ENCODE peak calls at places on chromosomes 3 and 15, in eight cellular contexts. T, B, C, S, Y, O, Q and H are unnamed samples.

GRCh38 chr15:66780172-66780972 is 78.3 kb downstream of the SMAD6 start:
- DNase-seq in O (no peak), T (peak), S (peak), Q (peak), B (peak), Y (peak), C (no peak), H (no peak)

GRCh38 chr15:64651573-64652260 is 123.7 kb downstream of the RBPMS2 start:
- DNase-seq in T (peak), Q (no peak), S (peak), B (no peak), C (no peak), Y (peak), O (peak), H (no peak)

GRCh38 chr15:65985387-65985786 is 116.1 kb downstream of the RAB11A start:
- DNase-seq in O (no peak), Y (no peak), C (no peak), Q (no peak), B (no peak), S (no peak), T (no peak), H (no peak)

GRCh38 chr3:152260529-152260928 is 8.2 kb upstream of the MBNL1 start:
- DNase-seq in S (no peak), Q (no peak), C (no peak), T (no peak), O (no peak), B (no peak), Y (no peak), H (no peak)

GRCh38 chr3:67245545-67245944 is 247.4 kb downstream of the KBTBD8 start:
- DNase-seq in T (no peak), B (no peak), Y (no peak), Q (no peak), S (no peak), O (no peak), C (no peak), H (no peak)

GRCh38 chr3:77328631-77329030 is 288.7 kb downstream of the ROBO2 start:
- DNase-seq in Q (no peak), C (no peak), B (peak), S (peak), Y (no peak), O (no peak), T (no peak), H (no peak)

GRCh38 chr3:153232737-153233330 is 70.8 kb downstream of the RAP2B start:
- DNase-seq in B (peak), Y (no peak), C (no peak), T (no peak), O (no peak), S (peak), Q (no peak), H (no peak)

GRCh38 chr15:22262613-22263020 is 182.3 kb downstream of the OR4M2 start:
- DNase-seq in Q (no peak), O (no peak), C (no peak), B (no peak), Y (peak), S (no peak), T (peak), H (no peak)

GRCh38 chr15:78054971-78055370 is 22.5 kb downstream of the TBC1D2B start:
- DNase-seq in Y (no peak), T (peak), B (no peak), O (no peak), S (no peak), Q (no peak), C (no peak), H (no peak)

GRCh38 chr3:14371573-14372474 is 30.6 kb upstream of the SLC6A6 start:
- DNase-seq in S (peak), Q (peak), T (peak), B (peak), O (no peak), Y (no peak), C (peak), H (no peak)

GRCh38 chr3:64331605-64332004 is 106.3 kb upstream of the PRICKLE2 start:
- DNase-seq in S (no peak), C (no peak), O (no peak), T (no peak), B (no peak), Q (no peak), Y (no peak), H (no peak)

GRCh38 chr3:46974421-46975227 is 1.9 kb downstream of the CCDC12 start:
- DNase-seq in S (no peak), Y (peak), C (no peak), B (no peak), O (no peak), Q (no peak), T (no peak), H (no peak)

GRCh38 chr3:196177967-196178366 is 33.2 kb downstream of the ZDHHC19 start:
- DNase-seq in T (peak), C (no peak), Q (no peak), Y (no peak), O (no peak), S (no peak), B (no peak), H (no peak)

GRCh38 chr3:73175698-73176097 is 114.2 kb downstream of the EBLN2 start:
- DNase-seq in Q (no peak), C (no peak), Y (no peak), T (no peak), S (no peak), B (no peak), O (no peak), H (no peak)

GRCh38 chr3:25532763-25533162 is 104.7 kb downstream of the RARB start:
- DNase-seq in Q (no peak), B (no peak), Y (peak), T (no peak), O (peak), S (peak), C (no peak), H (no peak)

GRCh38 chr3:73625124-73625665 is 454 bp upstream of the PDZRN3 start:
- DNase-seq in B (peak), T (no peak), S (peak), O (peak), Q (no peak), Y (no peak), C (peak), H (peak)

GRCh38 chr3:15405448-15406050 is 21.8 kb downstream of the METTL6 start:
- DNase-seq in B (peak), Y (peak), O (no peak), Q (peak), S (peak), T (no peak), C (no peak), H (peak)

GRCh38 chr3:152276688-152277087 is 8.0 kb downstream of the MBNL1 start:
- DNase-seq in Y (no peak), T (no peak), Q (no peak), C (no peak), B (no peak), O (no peak), S (no peak), H (no peak)

GRCh38 chr3:29899011-29899410 is 618.1 kb downstream of the RBMS3 start:
- DNase-seq in Q (no peak), B (no peak), T (no peak), S (no peak), O (no peak), C (no peak), Y (no peak), H (no peak)

GRCh38 chr15:31272558-31273257 is 53.9 kb upstream of the KLF13 start:
- DNase-seq in Q (no peak), O (peak), C (no peak), Y (no peak), T (peak), B (no peak), S (no peak), H (no peak)

GRCh38 chr15:81117581-81117980 is 16.5 kb upstream of the CFAP161 start:
- DNase-seq in S (no peak), Q (no peak), B (no peak), C (no peak), O (no peak), T (no peak), Y (no peak), H (no peak)

GRCh38 chr3:142987080-142987700 is 14.2 kb upstream of the U2SURP start:
- DNase-seq in S (peak), C (no peak), Q (no peak), T (no peak), O (no peak), B (peak), Y (peak), H (no peak)

GRCh38 chr3:47961815-47962606 is 54.2 kb downstream of the MAP4 start:
- DNase-seq in T (no peak), O (no peak), B (peak), C (no peak), S (peak), Q (no peak), Y (peak), H (no peak)

GRCh38 chr3:98359993-98360675 is 6.5 kb downstream of the OR5K4 start:
- DNase-seq in Y (peak), T (no peak), S (peak), Q (no peak), B (peak), C (no peak), O (no peak), H (no peak)

GRCh38 chr3:193798097-193798496 is 205.1 kb downstream of the OPA1 start:
- DNase-seq in C (no peak), B (no peak), Q (no peak), T (no peak), Y (no peak), O (no peak), S (no peak), H (no peak)

GRCh38 chr3:123605789-123606234 is 21.0 kb upstream of the HACD2 start:
- DNase-seq in T (peak), Y (peak), S (no peak), C (no peak), B (peak), Q (no peak), O (peak), H (no peak)

GRCh38 chr3:15800780-15801179 is 3.0 kb upstream of the ANKRD28 start:
- DNase-seq in O (no peak), S (no peak), T (no peak), B (no peak), Y (no peak), C (no peak), Q (no peak), H (no peak)

GRCh38 chr3:184183679-184184078 is 2.3 kb upstream of the ABCF3 start:
- DNase-seq in T (no peak), O (no peak), Y (no peak), Q (no peak), C (no peak), S (no peak), B (no peak), H (no peak)

GRCh38 chr3:157534725-157535161 is 31.5 kb upstream of the VEPH1 start:
- DNase-seq in S (no peak), O (no peak), C (no peak), B (no peak), Y (no peak), T (no peak), Q (no peak), H (no peak)

GRCh38 chr3:132164469-132165092 is 129.8 kb upstream of the CPNE4 start:
- DNase-seq in Y (no peak), O (no peak), C (no peak), Q (no peak), B (no peak), T (peak), S (peak), H (no peak)

GRCh38 chr15:57445872-57446271 is 69.6 kb downstream of the CGNL1 start:
- DNase-seq in T (no peak), Q (no peak), B (no peak), S (peak), O (no peak), C (no peak), Y (no peak), H (no peak)

GRCh38 chr3:134372405-134373277 is 1.6 kb downstream of the AMOTL2 start:
- DNase-seq in Q (no peak), B (peak), Y (no peak), S (no peak), C (no peak), T (no peak), O (no peak), H (no peak)

GRCh38 chr3:10344147-10344943 is 23.4 kb upstream of the SEC13 start:
- DNase-seq in T (no peak), C (peak), O (peak), S (peak), B (peak), Y (peak), Q (no peak), H (peak)

GRCh38 chr3:155325263-155325835 is 31.9 kb upstream of the STRIT1 start:
- DNase-seq in T (no peak), C (no peak), O (peak), B (no peak), Q (no peak), Y (no peak), S (peak), H (no peak)

GRCh38 chr3:36663666-36664291 is 100.6 kb downstream of the DCLK3 start:
- DNase-seq in B (peak), O (no peak), Q (peak), S (peak), C (no peak), T (no peak), Y (no peak), H (no peak)

GRCh38 chr15:36370051-36370734 is 209.2 kb upstream of the CDIN1 start:
- DNase-seq in T (no peak), B (no peak), Y (no peak), S (no peak), C (no peak), Q (no peak), O (no peak), H (no peak)

GRCh38 chr3:9704343-9705322 is 1.0 kb downstream of the CPNE9 start:
- DNase-seq in C (peak), S (peak), T (no peak), Y (no peak), B (no peak), Q (no peak), O (peak), H (peak)

GRCh38 chr3:179260949-179261765 is 10.2 kb upstream of the KCNMB3 start:
- DNase-seq in T (peak), Q (peak), Y (no peak), S (peak), C (peak), O (peak), B (peak), H (peak)

GRCh38 chr3:11569156-11569741 is 74.5 kb downstream of the VGLL4 start:
- DNase-seq in B (no peak), Y (no peak), T (peak), Q (no peak), O (no peak), C (no peak), S (no peak), H (no peak)

GRCh38 chr15:55823699-55824098 is 80.7 kb upstream of the PRTG start:
- DNase-seq in T (no peak), Y (no peak), B (peak), S (peak), Q (no peak), C (no peak), O (no peak), H (no peak)

GRCh38 chr15:55823191-55823670 is 80.3 kb upstream of the PRTG start:
- DNase-seq in B (peak), S (peak), C (no peak), Q (no peak), Y (no peak), O (no peak), T (no peak), H (no peak)

GRCh38 chr15:55827965-55828364 is 85.0 kb upstream of the PRTG start:
- DNase-seq in O (no peak), Y (no peak), Q (no peak), T (no peak), C (no peak), S (no peak), B (no peak), H (no peak)

GRCh38 chr15:55827204-55827603 is 84.3 kb upstream of the PRTG start:
- DNase-seq in B (no peak), S (no peak), O (no peak), C (no peak), Y (no peak), Q (no peak), T (no peak), H (no peak)

GRCh38 chr15:55824857-55825613 is 82.1 kb upstream of the PRTG start:
- DNase-seq in Y (no peak), C (no peak), Q (no peak), O (no peak), S (no peak), B (no peak), T (no peak), H (no peak)
- TF ChIP-seq CTCF in Y (no peak), C (no peak), Q (no peak), O (peak), S (no peak), B (no peak), T (no peak), H (no peak)

DNA sequence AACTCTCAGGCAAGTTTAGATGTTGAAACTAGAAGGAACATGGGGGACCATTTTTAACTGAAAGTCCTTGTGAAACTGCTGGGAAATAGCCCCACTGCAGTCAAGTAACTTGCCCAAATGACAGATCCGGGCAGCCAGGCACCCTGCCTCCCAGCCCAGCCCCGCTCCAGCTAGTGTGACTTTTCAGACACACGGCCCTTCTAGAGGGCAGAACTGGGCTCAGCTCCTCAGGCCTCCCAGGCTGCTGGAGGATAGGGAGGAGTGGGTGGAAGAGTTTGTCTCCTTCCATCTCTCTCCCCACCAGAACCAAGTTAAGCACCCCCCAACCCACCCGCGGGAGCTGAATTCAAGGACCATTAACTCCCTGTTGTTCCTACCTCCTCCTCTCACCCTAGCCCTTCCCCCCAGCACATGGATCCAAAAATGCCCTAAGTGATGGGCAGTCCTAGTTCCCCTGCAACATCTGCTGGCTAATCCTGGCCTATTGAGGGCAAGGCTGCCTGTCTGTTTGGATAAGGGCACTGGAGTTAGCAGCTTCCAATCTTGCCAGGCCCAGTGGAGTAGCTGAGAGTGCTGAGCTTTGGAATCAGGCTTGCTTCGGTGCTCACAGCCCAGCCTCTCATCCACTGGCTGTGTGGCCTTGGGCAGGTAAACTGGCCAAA is 3.0 kb downstream of the CCDC33 start:
- DNase-seq in O (no peak), Q (no peak), Y (no peak), T (no peak), S (no peak), B (no peak), C (no peak), H (no peak)
- TF ChIP-seq CTCF in O (no peak), Q (no peak), Y (no peak), T (no peak), S (no peak), B (no peak), C (no peak), H (no peak)

DNA sequence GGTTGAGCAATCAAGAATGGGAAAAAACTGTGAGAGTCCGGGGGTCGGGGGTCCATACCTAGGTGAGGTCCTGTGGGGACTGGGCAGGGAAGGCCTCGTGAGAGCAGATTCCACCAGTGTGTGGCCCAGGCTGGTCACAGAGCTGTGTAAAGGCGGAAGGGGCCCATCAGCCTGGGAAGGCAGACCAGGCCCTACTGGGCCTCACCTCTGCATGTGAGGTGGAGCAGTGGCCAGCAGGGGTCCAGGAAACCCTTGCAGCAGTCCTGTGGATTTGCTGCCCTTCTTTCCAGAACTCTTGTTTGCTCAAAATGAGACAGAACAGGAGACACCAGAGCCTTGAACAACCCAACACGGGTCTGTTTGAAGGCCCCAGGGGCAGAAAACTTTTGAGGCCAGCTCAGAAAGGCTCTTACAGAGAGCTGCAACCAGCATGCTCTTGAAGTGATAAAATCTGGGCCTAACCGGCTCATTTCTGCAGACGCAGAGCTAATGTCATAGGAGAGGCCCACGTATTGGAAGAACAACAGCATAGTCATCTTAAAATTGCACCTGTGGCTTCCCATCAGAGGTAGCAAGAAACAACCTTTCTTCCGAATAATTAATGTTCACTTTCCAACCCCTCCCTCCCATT is 30.3 kb upstream of the HHATL start:
- DNase-seq in S (peak), O (peak), T (no peak), Q (no peak), C (no peak), B (no peak), Y (no peak), H (peak)
- TF ChIP-seq CTCF in S (peak), O (peak), T (no peak), Q (no peak), C (no peak), B (no peak), Y (no peak), H (peak)

GRCh38 chr15:56286213-56286612 is 42.5 kb upstream of the RFX7 start:
- DNase-seq in B (no peak), S (no peak), T (no peak), O (no peak), Q (no peak), Y (peak), C (no peak), H (no peak)
- TF ChIP-seq CTCF in B (peak), S (peak), T (no peak), O (peak), Q (no peak), Y (peak), C (no peak), H (peak)

DNA sequence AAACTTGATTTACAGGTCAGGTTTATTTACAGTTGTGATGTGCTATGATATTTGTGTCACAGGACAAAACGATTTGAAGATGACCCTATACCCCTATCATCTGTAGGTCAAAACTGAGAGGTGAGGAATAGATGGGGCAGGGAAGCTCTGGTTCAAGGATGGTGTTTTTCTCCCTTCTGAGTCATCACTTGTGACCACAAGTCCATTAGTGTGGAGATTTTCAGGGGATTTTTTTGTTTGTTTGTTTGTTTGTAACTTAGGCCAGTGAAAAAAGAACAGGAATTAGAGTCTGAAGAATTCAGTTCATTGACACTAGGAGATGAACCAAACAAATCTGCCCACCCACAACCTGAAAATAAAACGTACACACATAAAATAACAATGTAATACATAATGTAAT is 62.7 kb upstream of the FAM98B start:
- DNase-seq in Y (no peak), Q (no peak), C (no peak), B (no peak), T (no peak), O (no peak), S (peak), H (no peak)
- TF ChIP-seq CTCF in Y (no peak), Q (no peak), C (no peak), B (no peak), T (no peak), O (no peak), S (no peak), H (no peak)

DNA sequence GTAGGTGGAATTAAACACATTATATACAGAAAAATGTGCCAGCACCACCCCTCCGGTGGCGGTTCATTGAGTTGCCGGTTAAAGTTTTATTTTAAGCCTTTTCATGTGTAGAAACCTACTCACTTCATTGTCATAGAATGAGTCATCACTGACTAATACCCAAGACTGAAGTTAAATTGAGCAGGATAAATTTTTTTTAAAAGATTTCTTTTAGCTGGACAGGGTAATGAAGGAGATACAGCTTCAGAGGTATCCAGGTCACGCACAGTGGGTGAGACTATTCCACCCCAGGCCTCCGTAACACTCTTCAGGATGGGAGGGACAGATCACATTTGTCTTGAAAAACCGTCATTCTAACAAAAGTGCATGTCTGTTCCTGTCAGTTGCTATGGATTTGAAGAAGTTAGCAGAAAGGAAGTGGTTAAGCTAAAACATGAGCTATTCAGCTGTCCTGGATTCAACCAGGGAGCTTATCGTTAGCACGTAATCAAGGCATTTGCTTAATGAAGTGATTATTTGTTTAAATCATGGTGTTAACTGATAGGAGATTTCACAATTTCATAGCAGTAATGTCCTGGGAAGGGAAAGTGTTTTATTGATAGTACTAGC is 23.3 kb downstream of the WHAMM start:
- DNase-seq in T (no peak), S (peak), C (no peak), Q (peak), O (no peak), B (peak), Y (no peak), H (no peak)
- TF ChIP-seq CTCF in T (no peak), S (peak), C (no peak), Q (peak), O (no peak), B (no peak), Y (no peak), H (no peak)

GRCh38 chr15:84863480-84864428 is 20.7 kb upstream of the SLC28A1 start:
- DNase-seq in T (no peak), S (no peak), O (no peak), B (peak), Q (no peak), Y (no peak), C (no peak), H (no peak)
- TF ChIP-seq CTCF in T (no peak), S (peak), O (peak), B (peak), Q (no peak), Y (no peak), C (no peak), H (no peak)